ENCODE peak calls at places on chromosome 14, in four cellular contexts. X is effector memory CD4-positive, alpha-beta T cell; S is fibroblast of lung; J is CD8-positive, alpha-beta memory T cell. O is an unnamed sample.
A peak's percentile ranks its signal among the peaks of the same experiment; 100 is the strongest.

GRCh38 chr14:34301107-34301734 is 160.8 kb downstream of the SPTSSA start:
- DNase-seq in X (no peak), S (peak; percentile 48), J (no peak), O (no peak)

GRCh38 chr14:93047661-93048060 is 68.1 kb downstream of the ITPK1 start:
- DNase-seq in X (no peak), S (no peak), J (no peak), O (no peak)

GRCh38 chr14:91140672-91141071 is 26.8 kb downstream of the DGLUCY start:
- DNase-seq in X (no peak), S (peak; percentile 25), J (no peak), O (no peak)

GRCh38 chr14:30982583-30982982 is 42.9 kb upstream of the AP4S1 start:
- DNase-seq in X (no peak), S (no peak), J (no peak), O (no peak)

GRCh38 chr14:104145826-104146642 is 7.6 kb downstream of the KIF26A start:
- DNase-seq in X (no peak), S (no peak), J (peak; percentile 35), O (no peak)

GRCh38 chr14:66603945-66604344 is 96.0 kb downstream of the GPHN start:
- DNase-seq in X (no peak), S (no peak), J (no peak), O (no peak)

GRCh38 chr14:21096889-21097615 is 1.4 kb downstream of the ZNF219 start:
- DNase-seq in X (no peak), S (no peak), J (no peak), O (no peak)

GRCh38 chr14:34460295-34460694 is 1.7 kb downstream of the SPTSSA start:
- DNase-seq in X (no peak), S (no peak), J (no peak), O (no peak)

GRCh38 chr14:43647302-43647701 is 859.8 kb downstream of the FSCB start:
- DNase-seq in X (no peak), S (no peak), J (no peak), O (no peak)

GRCh38 chr14:55841625-55842024 is 261.6 kb downstream of the KTN1 start:
- DNase-seq in X (no peak), S (no peak), J (no peak), O (no peak)

DNA sequence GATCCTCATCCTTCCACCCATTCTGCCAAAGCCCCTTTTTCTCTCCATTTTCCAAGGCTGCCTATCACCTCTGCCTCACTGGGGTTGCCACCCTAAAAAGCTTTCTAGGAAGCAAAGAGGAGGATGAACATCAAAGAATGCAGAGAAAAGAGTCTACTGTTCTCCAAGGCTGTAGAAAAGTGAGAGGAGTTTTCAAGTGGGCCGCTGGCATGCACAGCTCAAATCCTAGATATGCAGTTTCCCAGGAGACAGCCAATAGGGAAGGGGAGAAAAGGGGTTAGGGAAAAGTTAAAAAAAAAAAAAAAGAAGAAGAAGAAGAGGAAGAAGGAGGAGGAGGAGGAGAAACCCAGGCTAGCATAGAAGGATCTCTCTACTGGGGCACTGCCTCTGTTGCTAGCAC is 650 bp downstream of the BATF start:
- DNase-seq in X (no peak), S (no peak), J (no peak), O (no peak)
- H3K4me3 ChIP-seq in X (peak overlapping the region; percentile 71), S (no peak overlapping the region), J (peak overlapping the region; percentile 91), O (no peak overlapping the region)

DNA sequence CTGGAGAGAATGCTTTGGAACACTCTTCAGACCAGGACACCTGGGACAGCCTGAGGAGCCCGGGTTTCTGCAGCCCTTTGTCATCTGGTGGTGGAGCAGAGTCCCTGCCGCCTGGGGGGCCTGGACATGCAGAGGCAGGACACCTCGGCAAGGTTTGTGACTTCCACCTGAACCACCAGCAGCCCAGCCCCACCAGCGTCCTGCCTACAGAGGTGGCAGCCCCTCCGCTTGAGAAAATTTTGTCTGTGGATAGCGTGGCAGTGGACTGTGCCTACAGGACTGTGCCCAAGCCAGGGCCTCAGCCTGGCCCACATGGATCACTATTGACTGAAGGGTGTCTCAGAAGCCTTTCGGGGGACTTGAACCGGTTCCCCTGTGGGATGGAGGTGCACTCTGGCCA is 21.1 kb downstream of the CINP start:
- DNase-seq in X (no peak), S (no peak), J (no peak), O (no peak)
- H3K36me3 ChIP-seq in X (peaks cover 17% of the 10 kb centered on the region), S (peaks cover 8% of the 10 kb centered on the region), J (peaks cover 7% of the 10 kb centered on the region), O (peaks cover 24% of the 10 kb centered on the region)

GRCh38 chr14:59161571-59162175 is 26.8 kb upstream of the DAAM1 start:
- DNase-seq in X (no peak), S (peak; percentile 91), J (no peak), O (peak; percentile 10)
- H3K4me3 ChIP-seq in X (no peak overlapping the region), S (peak overlapping the region; percentile 40), J (no peak overlapping the region), O (no peak overlapping the region)

GRCh38 chr14:22839159-22839779 is 2.9 kb downstream of the MMP14 start:
- DNase-seq in X (no peak), S (peak; percentile 81), J (no peak), O (no peak)

GRCh38 chr14:22843123-22843925 is 6.9 kb downstream of the MMP14 start:
- DNase-seq in X (no peak), S (no peak), J (peak; percentile 13), O (no peak)

GRCh38 chr14:22842211-22843122 is 6.1 kb downstream of the MMP14 start:
- DNase-seq in X (no peak), S (no peak), J (no peak), O (no peak)

GRCh38 chr14:22841769-22842168 is 5.4 kb downstream of the MMP14 start:
- DNase-seq in X (no peak), S (no peak), J (no peak), O (no peak)

DNA sequence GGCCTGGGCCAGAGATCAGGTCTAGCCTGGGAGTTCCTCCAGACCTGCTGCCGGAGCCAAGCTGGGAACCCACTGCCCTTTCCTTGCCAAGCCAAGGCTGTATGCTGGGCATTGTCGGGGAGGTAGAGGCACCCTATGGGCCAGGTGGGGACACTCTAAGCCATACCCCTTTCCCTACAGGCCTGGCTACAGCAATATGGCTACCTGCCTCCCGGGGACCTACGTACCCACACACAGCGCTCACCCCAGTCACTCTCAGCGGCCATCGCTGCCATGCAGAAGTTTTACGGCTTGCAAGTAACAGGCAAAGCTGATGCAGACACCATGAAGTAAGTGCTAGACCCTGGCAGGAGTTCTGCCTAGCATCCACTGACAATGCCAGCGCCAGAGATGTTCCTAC is 4.9 kb downstream of the MMP14 start:
- DNase-seq in X (no peak), S (no peak), J (no peak), O (no peak)
- H3K36me3 ChIP-seq in X (no peaks in the 10 kb centered on the region), S (peaks cover 54% of the 10 kb centered on the region), J (no peaks in the 10 kb centered on the region), O (peaks cover 53% of the 10 kb centered on the region)

DNA sequence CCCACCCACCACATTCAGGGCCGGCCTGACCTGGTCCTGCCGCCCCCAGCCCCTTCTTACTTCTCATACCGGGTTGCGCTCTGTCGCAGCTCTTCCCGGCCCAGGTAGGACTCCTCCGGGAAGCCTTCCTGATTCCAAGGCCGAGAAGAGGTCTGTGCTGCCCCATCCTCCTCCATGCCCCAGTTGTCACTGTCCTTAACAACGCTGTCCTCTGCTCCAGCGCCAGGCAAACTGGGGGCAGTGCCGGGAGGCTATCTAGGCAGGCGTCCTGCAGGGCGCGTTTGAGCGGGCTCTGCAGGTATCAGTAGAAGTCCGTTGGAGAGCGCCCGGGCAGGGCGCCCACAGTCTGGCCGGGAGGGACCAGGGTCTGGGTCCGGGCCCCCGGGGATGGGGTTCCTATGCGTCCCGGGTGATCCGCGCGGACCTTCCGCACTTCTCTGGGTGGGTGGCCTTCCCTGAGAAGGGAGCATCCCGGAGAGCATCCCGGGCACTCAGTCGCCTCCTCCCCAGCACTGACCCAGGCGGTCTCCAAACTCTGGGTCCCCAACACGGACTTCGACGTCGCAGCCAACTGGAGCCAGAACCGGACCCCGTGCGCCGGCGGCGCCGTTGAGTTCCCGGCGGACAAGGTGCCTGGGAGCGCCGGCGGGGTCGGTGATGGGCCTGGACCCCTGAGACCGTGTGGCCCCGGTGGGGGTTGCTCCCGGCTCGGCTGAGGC is 897 bp downstream of the AMN start:
- DNase-seq in X (no peak), S (no peak), J (no peak), O (no peak)
- H3K4me3 ChIP-seq in X (peak overlapping the region; percentile 38), S (peak overlapping the region; percentile 32), J (no peak overlapping the region), O (no peak overlapping the region)

DNA sequence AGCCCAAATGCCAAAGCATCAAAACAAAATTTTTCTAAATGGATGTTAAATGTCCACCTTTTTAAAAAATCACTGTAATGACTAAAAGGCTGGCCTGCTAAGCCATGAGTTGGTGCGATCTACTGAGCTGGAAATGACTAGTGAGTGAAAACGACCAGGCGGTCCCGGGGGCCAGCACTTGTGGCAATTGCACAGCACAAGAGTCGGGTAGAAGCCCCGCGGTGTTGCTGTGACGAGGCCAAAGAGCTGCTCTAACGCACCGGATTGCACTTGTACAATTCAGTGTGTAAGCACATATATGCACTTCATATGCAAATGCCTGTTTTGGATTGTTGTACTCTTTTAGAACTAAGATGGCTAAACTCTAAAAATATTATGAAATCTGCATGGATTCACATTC is 64.1 kb upstream of the DYNC1H1 start:
- DNase-seq in X (no peak), S (no peak), J (no peak), O (no peak)
- H3K36me3 ChIP-seq in X (peaks cover 92% of the 10 kb centered on the region), S (peaks cover 10% of the 10 kb centered on the region), J (peaks cover 73% of the 10 kb centered on the region), O (peaks cover 25% of the 10 kb centered on the region)

DNA sequence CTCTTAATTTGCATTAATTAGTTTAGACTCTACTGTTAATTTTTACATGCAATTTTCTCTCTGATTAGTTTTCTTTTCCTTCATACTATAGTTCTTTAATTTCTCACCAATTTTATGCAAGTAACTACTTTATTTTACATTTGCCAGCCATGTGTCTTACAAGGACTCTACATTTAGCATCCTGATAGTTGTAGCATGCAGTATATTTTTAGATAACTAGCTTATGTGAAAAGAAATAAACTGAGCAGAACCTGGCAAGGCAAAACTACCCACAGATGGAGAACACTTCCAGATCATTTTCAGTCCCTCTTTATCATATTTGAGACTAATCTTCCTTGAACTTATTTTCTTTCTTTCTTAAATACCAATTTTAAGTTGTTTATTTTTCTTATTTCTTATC is 943.6 kb downstream of the LRFN5 start:
- DNase-seq in X (no peak), S (no peak), J (no peak), O (no peak)
- H3K4me3 ChIP-seq in X (no peak overlapping the region), S (no peak overlapping the region), J (no peak overlapping the region), O (no peak overlapping the region)

GRCh38 chr14:105466491-105467248 is 8.0 kb upstream of the CRIP2 start:
- DNase-seq in X (no peak), S (no peak), J (no peak), O (no peak)
- H3K36me3 ChIP-seq in X (peaks cover 36% of the 10 kb centered on the region), S (peaks cover 32% of the 10 kb centered on the region), J (no peaks in the 10 kb centered on the region), O (peaks cover 38% of the 10 kb centered on the region)

GRCh38 chr14:69042309-69043006 is 63.4 kb upstream of the ACTN1 start:
- DNase-seq in X (no peak), S (no peak), J (no peak), O (no peak)
- H3K4me3 ChIP-seq in X (no peak overlapping the region), S (no peak overlapping the region), J (no peak overlapping the region), O (no peak overlapping the region)

GRCh38 chr14:70339039-70339438 is 20.4 kb downstream of the COX16 start:
- DNase-seq in X (no peak), S (no peak), J (no peak), O (no peak)
- H3K36me3 ChIP-seq in X (peaks cover 28% of the 10 kb centered on the region), S (no peaks in the 10 kb centered on the region), J (no peaks in the 10 kb centered on the region), O (no peaks in the 10 kb centered on the region)

O was measured in BJ.